ENCODE peak calls at places on chromosomes 12 and 14, in six cellular contexts. W is fibroblast of lung; T is right atrium auricular region; V is CD8-positive, alpha-beta T cell; Z is aorta; K is right lobe of liver. S is an unnamed sample.

GRCh38 chr14:20809917-20810316 is 7.3 kb upstream of the RNASE1 start:
- DNase-seq in W (no peak), T (no peak), V (no peak), Z (no peak), K (no peak), S (no peak)

GRCh38 chr12:31029466-31029865 is 44.2 kb upstream of the DDX11 start:
- DNase-seq in W (no peak), T (no peak), V (no peak), Z (no peak), K (no peak), S (no peak)

GRCh38 chr14:51744372-51745150 is 92.9 kb downstream of the FRMD6 start:
- DNase-seq in W (no peak), T (no peak), V (no peak), Z (no peak), K (no peak), S (no peak)

GRCh38 chr14:56745091-56745490 is 65.2 kb downstream of the OTX2 start:
- DNase-seq in W (no peak), T (no peak), V (no peak), Z (no peak), K (no peak), S (no peak)

GRCh38 chr14:90521930-90522483 is 125.2 kb downstream of the CALM1 start:
- DNase-seq in W (no peak), T (no peak), V (no peak), Z (no peak), K (no peak), S (no peak)

GRCh38 chr14:74257078-74257987 is 18.1 kb downstream of the VSX2 start:
- DNase-seq in W (peak), T (no peak), V (peak), Z (no peak), K (no peak), S (no peak)

GRCh38 chr14:104753528-104754212 is 723 bp downstream of the SIVA1 start:
- DNase-seq in W (no peak), T (no peak), V (no peak), Z (no peak), K (no peak), S (no peak)

GRCh38 chr12:49259452-49259851 is 5.4 kb upstream of the TUBA1C start:
- DNase-seq in W (no peak), T (no peak), V (no peak), Z (no peak), K (no peak), S (no peak)

GRCh38 chr12:10068634-10069033 is 30.2 kb downstream of the CLEC1A start:
- DNase-seq in W (no peak), T (no peak), V (no peak), Z (no peak), K (no peak), S (no peak)

GRCh38 chr14:44961151-44961729 is 507 bp downstream of the KLHL28 start:
- DNase-seq in W (peak), T (peak), V (peak), Z (peak), K (peak), S (no peak)

GRCh38 chr12:65666876-65667275 is 157.4 kb upstream of the HMGA2 start:
- DNase-seq in W (no peak), T (no peak), V (no peak), Z (no peak), K (no peak), S (no peak)

GRCh38 chr14:30906752-30907658 is 32.6 kb downstream of the COCH start:
- DNase-seq in W (peak), T (no peak), V (no peak), Z (no peak), K (no peak), S (no peak)

GRCh38 chr12:127803545-127803944 is 463.4 kb upstream of the TMEM132C start:
- DNase-seq in W (no peak), T (no peak), V (no peak), Z (no peak), K (no peak), S (no peak)

GRCh38 chr12:117850048-117850447 is 118.7 kb downstream of the KSR2 start:
- DNase-seq in W (peak), T (no peak), V (no peak), Z (no peak), K (no peak), S (no peak)

GRCh38 chr14:89165810-89166209 is 251.2 kb downstream of the FOXN3 start:
- DNase-seq in W (peak), T (no peak), V (no peak), Z (no peak), K (no peak), S (no peak)

GRCh38 chr14:34465069-34465859 is 3.2 kb upstream of the SPTSSA start:
- DNase-seq in W (peak), T (no peak), V (no peak), Z (no peak), K (no peak), S (no peak)

GRCh38 chr14:69664865-69665526 is 53.6 kb downstream of the SUSD6 start:
- DNase-seq in W (no peak), T (no peak), V (no peak), Z (no peak), K (no peak), S (no peak)

GRCh38 chr12:38053655-38054464 is 262.7 kb upstream of the ALG10B start:
- DNase-seq in W (no peak), T (no peak), V (no peak), Z (no peak), K (no peak), S (no peak)

GRCh38 chr12:23421556-23421955 is 527.9 kb downstream of the SOX5 start:
- DNase-seq in W (no peak), T (no peak), V (no peak), Z (no peak), K (no peak), S (no peak)

GRCh38 chr12:125198647-125199046 is 133.4 kb downstream of the AACS start:
- DNase-seq in W (no peak), T (no peak), V (no peak), Z (no peak), K (no peak), S (no peak)

GRCh38 chr14:67187826-67188225 is 1.4 kb upstream of the GARIN2 start:
- DNase-seq in W (peak), T (no peak), V (no peak), Z (no peak), K (no peak), S (peak)
- H3K27ac ChIP-seq in W (no peak), T (no peak), V (no peak), Z (no peak), K (no peak), S (no peak)

GRCh38 chr12:116196226-116196625 is 81.3 kb downstream of the MED13L start:
- DNase-seq in W (no peak), T (no peak), V (no peak), Z (no peak), K (no peak), S (no peak)
- H3K27ac ChIP-seq in W (no peak), T (no peak), V (no peak), Z (no peak), K (no peak), S (no peak)

DNA sequence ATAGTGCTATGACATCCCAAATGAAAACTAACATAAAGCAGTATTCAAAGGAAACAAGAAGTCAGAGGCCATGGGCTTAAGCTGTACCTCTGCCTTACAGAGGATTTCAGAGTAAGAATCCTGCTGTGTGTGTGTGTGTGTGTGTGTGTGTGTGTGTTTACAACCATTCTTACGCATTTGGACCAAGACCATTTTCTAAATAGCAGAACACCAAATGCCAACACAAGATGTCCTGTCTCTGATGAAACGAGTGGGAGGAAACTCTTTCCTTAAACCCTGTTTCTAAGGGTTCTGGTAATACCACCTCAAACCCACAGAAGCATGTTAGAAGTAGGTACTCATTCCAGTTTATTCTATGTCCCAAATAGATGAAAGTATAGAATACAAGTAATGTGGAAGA is 64.5 kb downstream of the PPP1R36 start:
- DNase-seq in W (peak), T (no peak), V (no peak), Z (no peak), K (no peak), S (no peak)
- H3K27ac ChIP-seq in W (no peak), T (no peak), V (no peak), Z (no peak), K (no peak), S (no peak)

GRCh38 chr12:76455582-76456345 is 103.8 kb downstream of the OSBPL8 start:
- DNase-seq in W (peak), T (no peak), V (no peak), Z (no peak), K (no peak), S (peak)
- H3K27ac ChIP-seq in W (no peak), T (no peak), V (no peak), Z (no peak), K (no peak), S (peak)

GRCh38 chr12:88820012-88820411 is 239.7 kb upstream of the KITLG start:
- DNase-seq in W (no peak), T (no peak), V (no peak), Z (no peak), K (no peak), S (no peak)

GRCh38 chr12:88814789-88815188 is 234.5 kb upstream of the KITLG start:
- DNase-seq in W (no peak), T (no peak), V (no peak), Z (no peak), K (no peak), S (no peak)

GRCh38 chr12:88812610-88813009 is 232.3 kb upstream of the KITLG start:
- DNase-seq in W (no peak), T (no peak), V (no peak), Z (no peak), K (no peak), S (no peak)

GRCh38 chr12:88810806-88811205 is 230.5 kb upstream of the KITLG start:
- DNase-seq in W (no peak), T (no peak), V (no peak), Z (no peak), K (no peak), S (no peak)

GRCh38 chr12:88816201-88816600 is 235.9 kb upstream of the KITLG start:
- DNase-seq in W (peak), T (no peak), V (no peak), Z (no peak), K (no peak), S (no peak)
- H3K27ac ChIP-seq in W (no peak), T (no peak), V (no peak), Z (no peak), K (no peak), S (no peak)

DNA sequence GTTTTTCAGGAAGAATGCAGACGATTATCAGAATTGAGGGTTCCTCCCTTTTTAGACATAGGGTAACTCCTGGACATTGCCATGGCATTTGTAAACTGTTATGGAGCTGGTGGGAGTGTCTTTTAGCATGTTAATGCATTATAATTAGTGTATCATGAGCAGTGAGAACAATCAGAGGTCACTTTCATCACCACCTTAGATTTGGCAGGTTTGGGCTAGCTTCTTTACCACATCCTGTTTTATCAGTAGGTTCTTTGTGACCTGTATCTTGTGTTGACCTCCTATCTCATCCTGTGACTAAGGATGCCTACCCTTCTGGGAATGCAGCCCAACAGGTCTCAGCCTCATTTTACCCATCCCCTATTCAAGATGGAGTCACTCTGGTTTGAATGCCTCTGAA is 728.6 kb downstream of the GALC start:
- DNase-seq in W (no peak), T (no peak), V (no peak), Z (no peak), K (no peak), S (peak)
- H3K27ac ChIP-seq in W (no peak), T (no peak), V (no peak), Z (no peak), K (no peak), S (peak)

GRCh38 chr12:25054076-25054782 is 105.3 kb upstream of the BCAT1 start:
- DNase-seq in W (no peak), T (no peak), V (no peak), Z (no peak), K (no peak), S (peak)

GRCh38 chr12:25051583-25052190 is 102.8 kb upstream of the BCAT1 start:
- DNase-seq in W (no peak), T (no peak), V (peak), Z (no peak), K (no peak), S (no peak)

GRCh38 chr12:25053021-25053271 is 104.0 kb upstream of the BCAT1 start:
- DNase-seq in W (no peak), T (no peak), V (no peak), Z (no peak), K (no peak), S (no peak)

GRCh38 chr12:25052191-25053020 is 103.5 kb upstream of the BCAT1 start:
- DNase-seq in W (no peak), T (no peak), V (peak), Z (peak), K (no peak), S (no peak)

DNA sequence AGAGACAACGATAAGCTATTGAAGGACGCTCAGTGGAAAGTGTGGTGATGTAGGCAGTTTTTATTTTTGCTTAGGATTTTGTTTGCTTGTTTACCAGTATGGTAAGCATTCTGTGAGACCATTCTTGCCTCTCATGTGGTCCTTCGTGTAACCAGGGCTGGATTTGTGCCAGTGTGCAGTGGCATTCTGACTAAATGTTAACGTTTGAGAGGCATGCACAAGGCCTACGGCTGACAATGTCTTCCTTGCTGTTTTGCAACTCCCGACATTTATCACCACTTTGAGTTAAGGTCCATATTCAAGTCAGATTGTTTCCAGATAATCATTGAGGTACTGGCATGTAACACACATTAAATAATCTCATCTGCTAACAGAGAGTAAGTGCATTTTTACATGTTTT is 102.3 kb upstream of the BCAT1 start:
- DNase-seq in W (no peak), T (no peak), V (no peak), Z (no peak), K (no peak), S (no peak)
- H3K27ac ChIP-seq in W (no peak), T (no peak), V (peak), Z (no peak), K (no peak), S (no peak)

GRCh38 chr12:132190834-132191500 is 46.7 kb downstream of the NOC4L start:
- DNase-seq in W (no peak), T (no peak), V (no peak), Z (no peak), K (no peak), S (no peak)
- H3K27ac ChIP-seq in W (no peak), T (no peak), V (no peak), Z (no peak), K (no peak), S (no peak)

GRCh38 chr14:93799617-93800016 is 11.3 kb upstream of the PRIMA1 start:
- DNase-seq in W (no peak), T (no peak), V (no peak), Z (no peak), K (no peak), S (no peak)
- H3K27ac ChIP-seq in W (no peak), T (no peak), V (no peak), Z (no peak), K (no peak), S (no peak)

GRCh38 chr12:70691018-70691672 is 53.9 kb upstream of the PTPRB start:
- DNase-seq in W (no peak), T (no peak), V (no peak), Z (no peak), K (no peak), S (no peak)
- H3K27ac ChIP-seq in W (no peak), T (peak), V (no peak), Z (no peak), K (peak), S (no peak)

S was measured in epithelial cell of prostate.